ENCODE peak calls at places on chromosomes 13 and 19, in ten cellular contexts. P is memory B cell; W is cardiac fibroblast; K is GM12892; Y is EL; Z is aorta; S is psoas muscle; D is effector memory CD4-positive, alpha-beta T cell; N is EH; C is omental fat pad. A is an unnamed sample.

GRCh38 chr13:109412232-109412935 is 374.0 kb downstream of the IRS2 start:
- DNase-seq in P (no peak), W (peak), Z (peak), Y (peak), N (peak), C (no peak), K (no peak), D (no peak), S (no peak), A (no peak)

GRCh38 chr13:31824705-31825512 is 85.6 kb downstream of the RXFP2 start:
- DNase-seq in C (no peak), D (no peak), Y (peak), Z (no peak), N (peak), S (no peak), K (no peak), P (no peak), W (peak), A (no peak)

GRCh38 chr19:10289167-10289835 is 451 bp upstream of the ICAM5 start:
- DNase-seq in C (no peak), Z (no peak), S (peak), D (peak), P (peak), N (peak), Y (peak), K (no peak), W (no peak), A (no peak)

GRCh38 chr19:43470288-43470687 is 4.9 kb upstream of the LYPD3 start:
- DNase-seq in Y (peak), N (peak), D (peak), C (no peak), S (no peak), W (no peak), P (no peak), K (no peak), Z (no peak), A (peak)

GRCh38 chr19:45217957-45218334 is 27.3 kb downstream of the EXOC3L2 start:
- DNase-seq in Z (no peak), K (no peak), Y (no peak), D (no peak), S (no peak), W (no peak), P (no peak), N (no peak), C (no peak), A (no peak)

GRCh38 chr13:46961719-46962118 is 64.9 kb upstream of the HTR2A start:
- DNase-seq in W (peak), Y (peak), D (no peak), P (no peak), C (no peak), S (no peak), N (peak), Z (no peak), K (peak), A (peak)

GRCh38 chr13:94641432-94641941 is 39.8 kb downstream of the GPR180 start:
- DNase-seq in Y (peak), D (no peak), S (no peak), K (no peak), P (no peak), W (peak), N (peak), Z (no peak), C (no peak), A (peak)

GRCh38 chr13:28753208-28753892 is 34.6 kb upstream of the SLC46A3 start:
- DNase-seq in D (no peak), S (no peak), C (no peak), K (no peak), Y (peak), N (peak), Z (peak), P (no peak), W (peak), A (peak)

GRCh38 chr19:29673451-29674371 is 8.4 kb downstream of the PLEKHF1 start:
- DNase-seq in S (peak), K (no peak), W (no peak), P (no peak), C (peak), Z (no peak), Y (no peak), N (no peak), D (no peak), A (no peak)

A was measured in amniotic stem cell.